ENCODE peak calls at places on chromosomes 13 and 19, in five cellular contexts. S, Y, U, T and D are unnamed samples.

GRCh38 chr19:58518261-58519086 is 1.1 kb downstream of the ZBTB45 start:
- DNase-seq in S (peak), Y (no peak), U (no peak), T (no peak), D (no peak)

GRCh38 chr19:15640904-15641597 is 354 bp downstream of the CYP4F3 start:
- DNase-seq in S (no peak), Y (no peak), U (no peak), T (no peak), D (no peak)

GRCh38 chr13:27168086-27168485 is 3.5 kb downstream of the USP12 start:
- DNase-seq in S (no peak), Y (no peak), U (no peak), T (no peak), D (no peak)

GRCh38 chr13:45737571-45738002 is 35.5 kb downstream of the CBY2 start:
- DNase-seq in S (peak), Y (no peak), U (no peak), T (no peak), D (no peak)

GRCh38 chr13:33015275-33015674 is 948 bp upstream of the KL start:
- DNase-seq in S (no peak), Y (no peak), U (no peak), T (no peak), D (no peak)

GRCh38 chr13:46963874-46964273 is 67.0 kb upstream of the HTR2A start:
- DNase-seq in S (no peak), Y (no peak), U (no peak), T (no peak), D (no peak)

GRCh38 chr13:35388979-35389378 is 87.5 kb downstream of the MAB21L1 start:
- DNase-seq in S (no peak), Y (no peak), U (no peak), T (no peak), D (no peak)

GRCh38 chr13:23666576-23666975 is 96.4 kb downstream of the TNFRSF19 start:
- DNase-seq in S (no peak), Y (no peak), U (no peak), T (no peak), D (no peak)

GRCh38 chr13:110511509-110512181 is 49.9 kb downstream of the RAB20 start:
- DNase-seq in S (no peak), Y (peak), U (no peak), T (no peak), D (no peak)

GRCh38 chr13:28479005-28479404 is 15.9 kb downstream of the FLT1 start:
- DNase-seq in S (no peak), Y (no peak), U (no peak), T (no peak), D (no peak)

GRCh38 chr13:28476919-28477708 is 17.8 kb downstream of the FLT1 start:
- DNase-seq in S (no peak), Y (no peak), U (no peak), T (no peak), D (no peak)

GRCh38 chr13:28475916-28476725 is 18.8 kb downstream of the FLT1 start:
- DNase-seq in S (no peak), Y (no peak), U (no peak), T (no peak), D (no peak)

GRCh38 chr13:28477709-28477973 is 17.3 kb downstream of the FLT1 start:
- DNase-seq in S (no peak), Y (no peak), U (no peak), T (no peak), D (no peak)

GRCh38 chr13:28478127-28478526 is 16.8 kb downstream of the FLT1 start:
- DNase-seq in S (no peak), Y (no peak), U (no peak), T (no peak), D (no peak)
- TF ChIP-seq CTCF in S (no peak), Y (no peak), U (no peak), T (no peak), D (no peak)

DNA sequence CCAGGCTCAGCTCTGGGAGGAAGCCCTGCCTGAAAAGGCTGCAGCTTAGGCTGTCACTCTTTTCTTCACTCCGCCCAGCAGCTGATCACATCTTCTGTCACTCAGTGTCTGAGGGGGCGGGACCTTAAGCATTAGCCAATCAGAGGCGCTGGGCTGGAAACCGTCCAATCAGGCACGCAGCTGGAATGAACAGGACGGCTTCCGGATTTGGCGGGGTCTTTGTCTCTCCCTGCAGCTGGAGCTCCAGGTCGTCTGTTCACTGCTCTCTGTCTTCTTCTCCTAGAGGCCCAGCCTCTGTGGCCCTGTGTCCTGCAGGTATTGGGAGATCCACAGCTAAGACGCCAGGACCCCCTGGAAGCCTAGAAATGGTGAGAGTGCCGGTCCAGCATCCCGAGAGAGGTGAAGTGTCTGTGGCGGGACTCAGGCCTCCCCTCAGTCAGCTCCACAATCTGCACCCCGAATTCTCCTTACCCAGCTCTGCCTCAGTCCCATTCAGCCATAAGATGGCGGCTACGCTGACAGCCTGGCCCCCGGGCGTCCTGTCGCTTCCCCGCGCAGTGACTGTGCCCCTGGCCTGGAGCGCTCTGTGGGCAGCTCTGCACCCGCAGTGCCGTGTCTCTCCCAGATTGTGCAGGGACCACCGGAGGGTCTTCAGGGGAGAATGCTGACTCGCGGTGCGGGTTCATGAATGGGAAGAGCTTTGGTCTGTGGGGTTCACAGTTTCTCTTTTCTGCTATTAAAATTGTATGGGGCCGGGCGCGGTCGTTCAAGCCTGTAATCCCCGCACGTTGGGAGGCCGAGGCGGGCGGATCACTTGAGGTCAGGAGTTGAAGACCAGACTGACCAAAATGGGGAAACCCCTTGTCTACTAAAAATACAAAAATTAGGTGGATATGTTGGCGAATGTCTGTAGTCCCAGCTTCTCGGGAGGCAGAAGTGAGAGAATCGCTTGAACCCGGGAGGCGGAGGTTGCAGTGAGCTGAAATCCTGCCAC is at the start of gene ZNF66:
- DNase-seq in S (peak), Y (peak), U (peak), T (peak), D (peak)
- TF ChIP-seq CTCF in S (no peak), Y (no peak), U (no peak), T (no peak), D (no peak)

GRCh38 chr13:76019421-76020044 is 383.4 kb downstream of the LMO7 start:
- DNase-seq in S (peak), Y (no peak), U (no peak), T (peak), D (no peak)
- TF ChIP-seq CTCF in S (peak), Y (no peak), U (no peak), T (no peak), D (no peak)

GRCh38 chr19:19155495-19156219 is 14.4 kb downstream of the MEF2B start:
- DNase-seq in S (peak), Y (no peak), U (no peak), T (no peak), D (no peak)

GRCh38 chr19:19151418-19151817 is 13.1 kb upstream of the TMEM161A start:
- DNase-seq in S (no peak), Y (no peak), U (no peak), T (no peak), D (no peak)

GRCh38 chr19:19157808-19158207 is 12.3 kb downstream of the MEF2B start:
- DNase-seq in S (peak), Y (no peak), U (no peak), T (no peak), D (no peak)

GRCh38 chr19:19152668-19153384 is 14.5 kb upstream of the TMEM161A start:
- DNase-seq in S (no peak), Y (no peak), U (no peak), T (no peak), D (no peak)

GRCh38 chr19:19154768-19155494 is 15.1 kb downstream of the MEF2B start:
- DNase-seq in S (peak), Y (no peak), U (no peak), T (no peak), D (no peak)
- TF ChIP-seq CTCF in S (peak), Y (no peak), U (no peak), T (no peak), D (no peak)

GRCh38 chr19:29467824-29468401 is 57.9 kb upstream of the VSTM2B start:
- DNase-seq in S (peak), Y (no peak), U (no peak), T (peak), D (no peak)
- TF ChIP-seq CTCF in S (peak), Y (no peak), U (peak), T (peak), D (no peak)

GRCh38 chr13:95813139-95813538 is 136.2 kb downstream of the DNAJC3 start:
- DNase-seq in S (no peak), Y (no peak), U (no peak), T (no peak), D (no peak)

GRCh38 chr13:95809429-95809828 is 132.5 kb downstream of the DNAJC3 start:
- DNase-seq in S (no peak), Y (no peak), U (no peak), T (no peak), D (no peak)

DNA sequence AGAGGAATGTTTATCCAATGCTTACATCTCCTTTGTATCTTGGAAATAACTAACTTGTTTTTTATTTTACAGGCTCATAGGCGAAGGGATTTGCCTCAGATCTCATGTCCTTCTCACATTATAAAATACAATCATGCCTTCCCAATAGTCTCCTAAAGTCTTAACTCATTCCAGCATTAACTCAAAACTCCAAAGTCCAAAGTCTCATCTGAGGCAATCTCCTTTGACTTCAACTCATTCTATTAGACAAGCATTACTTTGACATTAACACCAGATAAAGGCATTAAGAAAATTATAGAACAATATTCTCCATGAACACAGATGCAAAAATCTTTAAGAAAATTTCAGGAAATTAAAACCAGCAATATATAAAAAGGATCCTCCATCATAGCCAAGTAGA is 137.6 kb downstream of the DNAJC3 start:
- DNase-seq in S (no peak), Y (no peak), U (no peak), T (no peak), D (no peak)
- TF ChIP-seq CTCF in S (no peak), Y (no peak), U (no peak), T (no peak), D (no peak)

GRCh38 chr13:30158774-30159445 is 148.4 kb downstream of the KATNAL1 start:
- DNase-seq in S (no peak), Y (no peak), U (no peak), T (no peak), D (no peak)
- TF ChIP-seq CTCF in S (peak), Y (peak), U (peak), T (peak), D (no peak)

DNA sequence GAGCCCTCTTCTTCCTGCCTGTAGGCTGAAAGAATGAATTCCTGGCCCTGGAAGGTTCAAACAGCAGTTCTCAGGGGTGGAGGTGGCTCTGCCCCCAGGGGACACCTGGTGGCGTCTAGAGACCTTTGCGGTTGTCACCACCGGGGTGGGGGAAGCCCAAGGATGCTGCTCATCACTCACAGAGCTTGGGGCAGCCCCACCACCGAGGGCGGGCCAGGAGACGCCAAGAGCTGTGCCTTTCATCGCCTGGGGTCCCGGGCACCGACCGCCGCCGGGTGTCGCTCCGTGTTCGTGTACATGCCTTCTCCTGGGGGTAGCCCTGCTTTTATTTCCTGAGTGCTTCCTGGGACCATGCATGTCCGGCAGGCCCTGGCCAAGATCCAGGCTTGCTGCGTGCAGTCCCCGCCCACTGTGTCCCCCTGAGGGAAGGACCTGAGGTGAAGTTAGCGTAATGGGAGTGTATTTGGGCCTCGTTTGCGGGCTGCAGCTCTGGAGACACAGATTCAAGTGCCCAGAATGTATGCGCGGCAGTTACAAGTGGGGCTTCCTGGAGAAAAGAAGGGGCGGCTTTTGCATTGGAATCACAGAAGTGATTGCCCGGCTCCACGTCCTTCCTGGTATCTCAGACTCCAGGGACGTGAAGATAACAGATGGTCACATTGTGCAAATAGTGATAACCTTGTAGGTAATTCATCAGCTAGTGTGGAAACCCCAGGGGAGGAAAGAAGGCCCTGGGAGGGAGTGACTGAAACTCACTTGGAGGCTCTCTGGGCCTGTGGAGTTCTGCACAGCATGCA is 7.8 kb downstream of the DOT1L start:
- DNase-seq in S (peak), Y (no peak), U (peak), T (peak), D (no peak)
- TF ChIP-seq CTCF in S (peak), Y (no peak), U (no peak), T (peak), D (peak)

GRCh38 chr19:38912600-38913514 is 871 bp upstream of the CCER2 start:
- DNase-seq in S (no peak), Y (no peak), U (no peak), T (no peak), D (no peak)

GRCh38 chr19:38917921-38918491 is 6.0 kb upstream of the CCER2 start:
- DNase-seq in S (no peak), Y (peak), U (no peak), T (peak), D (no peak)

GRCh38 chr19:38913958-38914357 is 2.0 kb upstream of the CCER2 start:
- DNase-seq in S (no peak), Y (no peak), U (no peak), T (no peak), D (no peak)

GRCh38 chr19:38917516-38917915 is 5.5 kb upstream of the CCER2 start:
- DNase-seq in S (no peak), Y (peak), U (no peak), T (no peak), D (no peak)

GRCh38 chr19:38915329-38916321 is 3.6 kb upstream of the CCER2 start:
- DNase-seq in S (no peak), Y (no peak), U (no peak), T (no peak), D (no peak)
- TF ChIP-seq CTCF in S (no peak), Y (no peak), U (no peak), T (no peak), D (no peak)

GRCh38 chr13:76762731-76763130 is 123.5 kb downstream of the KCTD12 start:
- DNase-seq in S (no peak), Y (no peak), U (no peak), T (no peak), D (no peak)

GRCh38 chr13:76758257-76758656 is 127.9 kb downstream of the KCTD12 start:
- DNase-seq in S (no peak), Y (no peak), U (no peak), T (peak), D (no peak)

GRCh38 chr13:76764429-76764828 is 121.8 kb downstream of the KCTD12 start:
- DNase-seq in S (no peak), Y (peak), U (no peak), T (no peak), D (peak)

GRCh38 chr13:76758738-76759137 is 127.5 kb downstream of the KCTD12 start:
- DNase-seq in S (no peak), Y (no peak), U (no peak), T (no peak), D (no peak)

GRCh38 chr13:76759877-76760276 is 126.3 kb downstream of the KCTD12 start:
- DNase-seq in S (no peak), Y (no peak), U (no peak), T (peak), D (no peak)
- TF ChIP-seq CTCF in S (no peak), Y (no peak), U (no peak), T (peak), D (no peak)